ENCODE peak calls at places on chromosome 22, in six cellular contexts. One of them, this sample, is unnamed.

GRCh38 chr22:19122752-19123492 is 710 bp upstream of the DGCR2 start:
- DNase-seq in right atrium auricular region: no peak
- DNase-seq in SJSA1: peak; percentile 19
- DNase-seq in cardiac muscle cell: peak; percentile 61
- DNase-seq in uterus: no peak
- DNase-seq in DND-41: no peak
- DNase-seq in this sample: no peak

GRCh38 chr22:24090581-24090980 is 79.5 kb downstream of the CABIN1 start:
- DNase-seq in right atrium auricular region: no peak
- DNase-seq in SJSA1: no peak
- DNase-seq in cardiac muscle cell: no peak
- DNase-seq in uterus: no peak
- DNase-seq in DND-41: no peak
- DNase-seq in this sample: peak; percentile 22

GRCh38 chr22:23229646-23230045 is 49.3 kb downstream of the BCR start:
- DNase-seq in right atrium auricular region: no peak
- DNase-seq in SJSA1: no peak
- DNase-seq in cardiac muscle cell: no peak
- DNase-seq in uterus: no peak
- DNase-seq in DND-41: no peak
- DNase-seq in this sample: no peak

GRCh38 chr22:48651981-48652538 is 1175.6 kb downstream of the BRD1 start:
- DNase-seq in right atrium auricular region: no peak
- DNase-seq in SJSA1: peak; percentile 30
- DNase-seq in cardiac muscle cell: no peak
- DNase-seq in uterus: no peak
- DNase-seq in DND-41: no peak
- DNase-seq in this sample: no peak

GRCh38 chr22:46297151-46297819 is 615 bp downstream of the GTSE1 start:
- DNase-seq in right atrium auricular region: no peak
- DNase-seq in SJSA1: no peak
- DNase-seq in cardiac muscle cell: peak; percentile 43
- DNase-seq in uterus: no peak
- DNase-seq in DND-41: peak; percentile 45
- DNase-seq in this sample: no peak

GRCh38 chr22:35742342-35743100 is 24.8 kb downstream of the APOL5 start:
- DNase-seq in right atrium auricular region: no peak
- DNase-seq in SJSA1: peak; percentile 75
- DNase-seq in cardiac muscle cell: no peak
- DNase-seq in uterus: no peak
- DNase-seq in DND-41: no peak
- DNase-seq in this sample: no peak

GRCh38 chr22:18067548-18068341 is 10.0 kb upstream of the PEX26 start:
- DNase-seq in right atrium auricular region: no peak
- DNase-seq in SJSA1: peak; percentile 26
- DNase-seq in cardiac muscle cell: no peak
- DNase-seq in uterus: no peak
- DNase-seq in DND-41: no peak
- DNase-seq in this sample: peak; percentile 44

GRCh38 chr22:17921871-17922821 is 102.2 kb downstream of the MICAL3 start:
- DNase-seq in right atrium auricular region: no peak
- DNase-seq in SJSA1: no peak
- DNase-seq in cardiac muscle cell: peak; percentile 89
- DNase-seq in uterus: no peak
- DNase-seq in DND-41: no peak
- DNase-seq in this sample: no peak

GRCh38 chr22:46132830-46133587 is 17.3 kb upstream of the PPARA start:
- DNase-seq in right atrium auricular region: no peak
- DNase-seq in SJSA1: no peak
- DNase-seq in cardiac muscle cell: no peak
- DNase-seq in uterus: no peak
- DNase-seq in DND-41: no peak
- DNase-seq in this sample: no peak

GRCh38 chr22:17638182-17638431 is 450 bp upstream of the BCL2L13 start:
- DNase-seq in right atrium auricular region: no peak
- DNase-seq in SJSA1: no peak
- DNase-seq in cardiac muscle cell: no peak
- DNase-seq in uterus: no peak
- DNase-seq in DND-41: no peak
- DNase-seq in this sample: no peak

GRCh38 chr22:22810018-22810427 is 77.6 kb upstream of the IGLL5 start:
- DNase-seq in right atrium auricular region: no peak
- DNase-seq in SJSA1: no peak
- DNase-seq in cardiac muscle cell: no peak
- DNase-seq in uterus: no peak
- DNase-seq in DND-41: peak; percentile 81
- DNase-seq in this sample: no peak

GRCh38 chr22:31313366-31314147 is 21.3 kb upstream of the PIK3IP1 start:
- DNase-seq in right atrium auricular region: peak; percentile 77
- DNase-seq in SJSA1: peak; percentile 42
- DNase-seq in cardiac muscle cell: peak; percentile 78
- DNase-seq in uterus: peak; percentile 78
- DNase-seq in DND-41: peak; percentile 63
- DNase-seq in this sample: peak; percentile 86

GRCh38 chr22:45971389-45972028 is 5.5 kb downstream of the WNT7B start:
- DNase-seq in right atrium auricular region: no peak
- DNase-seq in SJSA1: no peak
- DNase-seq in cardiac muscle cell: no peak
- DNase-seq in uterus: no peak
- DNase-seq in DND-41: no peak
- DNase-seq in this sample: no peak

GRCh38 chr22:33785283-33785991 is 134.8 kb downstream of the LARGE1 start:
- DNase-seq in right atrium auricular region: no peak
- DNase-seq in SJSA1: peak; percentile 60
- DNase-seq in cardiac muscle cell: no peak
- DNase-seq in uterus: no peak
- DNase-seq in DND-41: no peak
- DNase-seq in this sample: no peak

GRCh38 chr22:17777005-17777716 is 2.9 kb upstream of the BID start:
- DNase-seq in right atrium auricular region: no peak
- DNase-seq in SJSA1: no peak
- DNase-seq in cardiac muscle cell: no peak
- DNase-seq in uterus: no peak
- DNase-seq in DND-41: peak; percentile 82
- DNase-seq in this sample: no peak

GRCh38 chr22:46681010-46681409 is 57.0 kb downstream of the CERK start:
- DNase-seq in right atrium auricular region: no peak
- DNase-seq in SJSA1: no peak
- DNase-seq in cardiac muscle cell: no peak
- DNase-seq in uterus: no peak
- DNase-seq in DND-41: peak; percentile 37
- DNase-seq in this sample: no peak

GRCh38 chr22:32480238-32480637 is 5.6 kb downstream of the FBXO7 start:
- DNase-seq in right atrium auricular region: no peak
- DNase-seq in SJSA1: no peak
- DNase-seq in cardiac muscle cell: no peak
- DNase-seq in uterus: no peak
- DNase-seq in DND-41: no peak
- DNase-seq in this sample: no peak

GRCh38 chr22:38172489-38173155 is 9.0 kb downstream of the PLA2G6 start:
- DNase-seq in right atrium auricular region: peak; percentile 83
- DNase-seq in SJSA1: peak; percentile 64
- DNase-seq in cardiac muscle cell: no peak
- DNase-seq in uterus: peak; percentile 43
- DNase-seq in DND-41: no peak
- DNase-seq in this sample: peak; percentile 89

GRCh38 chr22:44647141-44647540 is 54.9 kb upstream of the PRR5 start:
- DNase-seq in right atrium auricular region: no peak
- DNase-seq in SJSA1: no peak
- DNase-seq in cardiac muscle cell: no peak
- DNase-seq in uterus: no peak
- DNase-seq in DND-41: no peak
- DNase-seq in this sample: no peak

GRCh38 chr22:46073683-46074504 is 76.4 kb upstream of the PPARA start:
- DNase-seq in right atrium auricular region: no peak
- DNase-seq in SJSA1: peak; percentile 71
- DNase-seq in cardiac muscle cell: peak; percentile 45
- DNase-seq in uterus: peak; percentile 47
- DNase-seq in DND-41: peak; percentile 25
- DNase-seq in this sample: peak; percentile 77

GRCh38 chr22:45010532-45010900 is 711 bp upstream of the PHF21B start:
- DNase-seq in right atrium auricular region: no peak
- DNase-seq in SJSA1: no peak
- DNase-seq in cardiac muscle cell: no peak
- DNase-seq in uterus: no peak
- DNase-seq in DND-41: peak; percentile 39
- DNase-seq in this sample: no peak

GRCh38 chr22:41132555-41132954 is 40.2 kb downstream of the EP300 start:
- DNase-seq in right atrium auricular region: no peak
- DNase-seq in SJSA1: no peak
- DNase-seq in cardiac muscle cell: no peak
- DNase-seq in uterus: no peak
- DNase-seq in DND-41: no peak
- DNase-seq in this sample: no peak

GRCh38 chr22:27913162-27913741 is 5.8 kb downstream of the PITPNB start:
- DNase-seq in right atrium auricular region: no peak
- DNase-seq in SJSA1: no peak
- DNase-seq in cardiac muscle cell: peak; percentile 83
- DNase-seq in uterus: no peak
- DNase-seq in DND-41: no peak
- DNase-seq in this sample: no peak

GRCh38 chr22:47059701-47060161 is 297.3 kb downstream of the TBC1D22A start:
- DNase-seq in right atrium auricular region: no peak
- DNase-seq in SJSA1: no peak
- DNase-seq in cardiac muscle cell: no peak
- DNase-seq in uterus: no peak
- DNase-seq in DND-41: no peak
- DNase-seq in this sample: no peak

GRCh38 chr22:22342697-22343602 is 98.4 kb downstream of the VPREB1 start:
- DNase-seq in right atrium auricular region: no peak
- DNase-seq in SJSA1: no peak
- DNase-seq in cardiac muscle cell: peak; percentile 14
- DNase-seq in uterus: no peak
- DNase-seq in DND-41: peak; percentile 65
- DNase-seq in this sample: no peak

GRCh38 chr22:45511847-45512261 is 9.2 kb downstream of the FBLN1 start:
- DNase-seq in right atrium auricular region: peak; percentile 87
- DNase-seq in SJSA1: no peak
- DNase-seq in cardiac muscle cell: peak; percentile 48
- DNase-seq in uterus: peak; percentile 86
- DNase-seq in DND-41: no peak
- DNase-seq in this sample: peak; percentile 86

GRCh38 chr22:31137721-31138120 is 2.6 kb downstream of the PLA2G3 start:
- DNase-seq in right atrium auricular region: no peak
- DNase-seq in SJSA1: no peak
- DNase-seq in cardiac muscle cell: no peak
- DNase-seq in uterus: no peak
- DNase-seq in DND-41: no peak
- DNase-seq in this sample: no peak

GRCh38 chr22:23856721-23857605 is 712 bp upstream of the SLC2A11 start:
- DNase-seq in right atrium auricular region: no peak
- DNase-seq in SJSA1: no peak
- DNase-seq in cardiac muscle cell: peak; percentile 63
- DNase-seq in uterus: no peak
- DNase-seq in DND-41: no peak
- DNase-seq in this sample: no peak

GRCh38 chr22:24450600-24450999 is 23.2 kb downstream of the ADORA2A start:
- DNase-seq in right atrium auricular region: no peak
- DNase-seq in SJSA1: no peak
- DNase-seq in cardiac muscle cell: peak; percentile 30
- DNase-seq in uterus: no peak
- DNase-seq in DND-41: no peak
- DNase-seq in this sample: no peak

DNA sequence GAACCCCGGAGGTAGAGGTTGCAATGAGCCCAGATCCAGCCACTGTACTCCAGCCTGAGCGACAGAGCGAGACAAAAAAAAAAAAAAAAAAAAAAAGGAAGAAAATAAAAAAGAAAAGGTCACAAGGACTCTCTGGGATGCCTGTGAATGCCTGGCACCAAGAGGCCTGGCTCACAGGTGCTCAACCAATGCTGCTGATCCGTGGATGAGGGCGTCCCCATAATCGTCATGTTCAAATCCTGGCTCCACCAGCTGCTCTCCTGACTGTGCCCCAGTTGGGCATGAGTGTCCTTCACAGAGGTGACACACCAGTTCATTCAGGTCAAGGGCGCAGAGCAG is 645 bp upstream of the GAS2L1 start:
- DNase-seq in right atrium auricular region: no peak
- DNase-seq in SJSA1: no peak
- DNase-seq in cardiac muscle cell: no peak
- DNase-seq in uterus: no peak
- DNase-seq in DND-41: no peak
- DNase-seq in this sample: no peak
- H3K4me1 ChIP-seq in right atrium auricular region: no peaks in the 10 kb centered on the region
- H3K4me1 ChIP-seq in SJSA1: peaks cover 22% of the 10 kb centered on the region
- H3K4me1 ChIP-seq in cardiac muscle cell: peaks cover 13% of the 10 kb centered on the region
- H3K4me1 ChIP-seq in uterus: peaks cover 20% of the 10 kb centered on the region
- H3K4me1 ChIP-seq in DND-41: peaks cover 18% of the 10 kb centered on the region
- H3K4me1 ChIP-seq in this sample: no peaks in the 10 kb centered on the region

DNA sequence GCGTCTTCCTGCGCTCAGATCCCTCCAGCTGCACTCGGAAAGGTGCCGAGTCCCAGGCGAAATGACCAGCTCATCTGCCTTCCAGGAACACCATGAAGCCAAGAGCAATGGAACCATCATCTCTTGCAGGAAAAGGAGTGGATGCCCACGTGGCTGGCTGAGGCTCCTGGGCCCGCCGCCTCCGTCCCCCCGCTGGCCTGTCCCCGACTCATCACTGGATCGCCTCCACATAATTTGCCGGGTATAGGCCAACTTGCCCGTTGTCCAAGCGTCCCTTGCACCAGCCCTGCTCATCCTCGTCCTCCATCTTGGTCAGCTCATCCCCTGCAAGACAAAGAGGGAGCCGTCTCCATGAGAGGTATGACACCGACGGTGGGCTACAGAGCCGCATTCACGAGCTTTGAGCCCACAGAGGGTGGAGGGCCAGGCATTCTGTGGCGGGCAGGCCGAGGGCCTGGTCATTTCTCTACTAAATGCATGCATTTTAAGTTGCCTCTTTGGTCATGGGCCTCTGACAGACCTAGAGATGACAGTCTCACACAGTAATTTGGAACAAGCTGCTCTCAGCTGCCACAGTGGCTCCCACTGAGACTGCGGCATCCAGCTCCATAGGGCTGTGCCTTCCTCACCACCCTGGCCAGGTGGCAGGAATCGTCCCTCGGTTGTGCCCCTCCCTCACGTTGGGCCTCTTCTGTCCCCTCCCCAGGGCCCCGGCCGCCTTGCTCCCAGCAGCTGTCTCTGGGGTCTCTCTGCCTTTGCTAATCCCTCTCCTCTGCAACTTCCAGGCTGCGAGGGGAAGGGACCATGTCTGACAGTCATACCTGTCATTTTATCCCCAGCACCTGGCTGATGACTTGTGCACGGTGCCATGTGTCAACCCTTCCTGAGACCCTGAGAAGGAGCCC is 14.3 kb upstream of the ARFGAP3 start:
- DNase-seq in right atrium auricular region: no peak
- DNase-seq in SJSA1: no peak
- DNase-seq in cardiac muscle cell: no peak
- DNase-seq in uterus: no peak
- DNase-seq in DND-41: no peak
- DNase-seq in this sample: no peak
- H3K36me3 ChIP-seq in right atrium auricular region: peaks cover 66% of the 10 kb centered on the region
- H3K36me3 ChIP-seq in SJSA1: peaks cover 88% of the 10 kb centered on the region
- H3K36me3 ChIP-seq in cardiac muscle cell: peaks cover 20% of the 10 kb centered on the region
- H3K36me3 ChIP-seq in uterus: no peaks in the 10 kb centered on the region
- H3K36me3 ChIP-seq in DND-41: peaks cover 54% of the 10 kb centered on the region
- H3K36me3 ChIP-seq in this sample: no peaks in the 10 kb centered on the region

GRCh38 chr22:39434243-39434653 is 22.6 kb upstream of the MGAT3 start:
- DNase-seq in right atrium auricular region: peak; percentile 74
- DNase-seq in SJSA1: no peak
- DNase-seq in cardiac muscle cell: no peak
- DNase-seq in uterus: no peak
- DNase-seq in DND-41: no peak
- DNase-seq in this sample: peak; percentile 83
- H3K27ac ChIP-seq in right atrium auricular region: peak overlapping the region; percentile 66
- H3K27ac ChIP-seq in SJSA1: no peak overlapping the region
- H3K27ac ChIP-seq in cardiac muscle cell: no peak overlapping the region
- H3K27ac ChIP-seq in uterus: no peak overlapping the region
- H3K27ac ChIP-seq in DND-41: no peak overlapping the region
- H3K27ac ChIP-seq in this sample: no peak overlapping the region

GRCh38 chr22:26536762-26537134 is 24.5 kb upstream of the TFIP11 start:
- DNase-seq in right atrium auricular region: no peak
- DNase-seq in SJSA1: no peak
- DNase-seq in cardiac muscle cell: no peak
- DNase-seq in uterus: no peak
- DNase-seq in DND-41: no peak
- DNase-seq in this sample: no peak
- H3K4me1 ChIP-seq in right atrium auricular region: no peaks in the 10 kb centered on the region
- H3K4me1 ChIP-seq in SJSA1: peaks cover 5% of the 10 kb centered on the region
- H3K4me1 ChIP-seq in cardiac muscle cell: peaks cover 13% of the 10 kb centered on the region
- H3K4me1 ChIP-seq in uterus: no peaks in the 10 kb centered on the region
- H3K4me1 ChIP-seq in DND-41: no peaks in the 10 kb centered on the region
- H3K4me1 ChIP-seq in this sample: no peaks in the 10 kb centered on the region